ENCODE peak calls at places on chromosomes 16 and 17, in five cellular contexts. H is A673, K is caudate nucleus, C is DMS79, S is NCI-H2107. J is an unnamed sample.

GRCh38 chr17:56699186-56699895 is 105.8 kb downstream of the NOG start:
- DNase-seq in C (peak), K (no peak), H (peak), S (no peak), J (no peak)

GRCh38 chr17:73663614-73664013 is 19.4 kb upstream of the SDK2 start:
- DNase-seq in C (no peak), K (no peak), H (no peak), S (no peak), J (no peak)

GRCh38 chr16:89012622-89012995 is 35.6 kb upstream of the CBFA2T3 start:
- DNase-seq in C (no peak), S (no peak), H (no peak), K (no peak), J (no peak)

GRCh38 chr17:60586288-60586974 is 13.6 kb upstream of the PPM1D start:
- DNase-seq in H (no peak), S (no peak), C (no peak), K (no peak), J (no peak)

GRCh38 chr17:69460963-69461922 is 46.7 kb downstream of the MAP2K6 start:
- DNase-seq in S (no peak), C (no peak), K (no peak), H (no peak), J (no peak)

GRCh38 chr17:6706996-6707395 is 6.2 kb downstream of the SLC13A5 start:
- DNase-seq in H (no peak), C (no peak), S (no peak), K (no peak), J (no peak)

GRCh38 chr16:9225527-9226316 is 134.3 kb downstream of the HAPSTR1 start:
- DNase-seq in H (peak), K (peak), C (no peak), S (no peak), J (no peak)

GRCh38 chr16:56121156-56121500 is 70.2 kb upstream of the GNAO1 start:
- DNase-seq in S (no peak), C (peak), K (no peak), H (no peak), J (no peak)

GRCh38 chr17:20156196-20157077 is 147.3 kb downstream of the SPECC1 start:
- DNase-seq in S (no peak), K (peak), H (peak), C (peak), J (no peak)

GRCh38 chr16:27650073-27650701 is 100.2 kb downstream of the KATNIP start:
- DNase-seq in H (no peak), S (no peak), C (no peak), K (no peak), J (no peak)

J was measured in HL-60.